ENCODE peak calls at places on chromosomes 6 and 20, in five cellular contexts. A is NCI-H1436; H is activated CD4-positive, alpha-beta memory T cell treated with anti-CD3 and anti-CD28 coated beads, Interleukin-2, amount 10 ng/mL, durations not matched to agents 7 days and 5 days; W is lower lobe of right lung; M is adrenal gland. K is an unnamed sample.

GRCh38 chr6:144151010-144151727 is 852 bp downstream of the STX11 start:
- DNase-seq in H (peak; percentile 73), W (peak; percentile 50), M (peak; percentile 77), A (no peak), K (no peak)

GRCh38 chr6:29824144-29824543 is 3.5 kb upstream of the HLA-G start:
- DNase-seq in H (no peak), A (no peak), W (no peak), M (no peak), K (no peak)

GRCh38 chr6:25899580-25900408 is 25.8 kb upstream of the SLC17A3 start:
- DNase-seq in A (no peak), W (no peak), M (peak; percentile 11), H (no peak), K (no peak)

GRCh38 chr6:50829898-50830439 is 11.3 kb downstream of the TFAP2B start:
- DNase-seq in M (no peak), W (no peak), H (no peak), A (peak; percentile 62), K (no peak)

GRCh38 chr6:163985710-163986109 is 571.2 kb downstream of the QKI start:
- DNase-seq in W (no peak), A (no peak), H (no peak), M (peak; percentile 52), K (no peak)

GRCh38 chr6:56637640-56638039 is 5.0 kb downstream of the DST start:
- DNase-seq in A (no peak), W (no peak), M (no peak), H (no peak), K (peak; percentile 67)

GRCh38 chr6:159761135-159761872 is 541 bp upstream of the ACAT2 start:
- DNase-seq in H (no peak), A (no peak), M (peak; percentile 39), W (peak; percentile 53), K (peak; percentile 50)

GRCh38 chr6:37809144-37809543 is 10.4 kb upstream of the ZFAND3 start:
- DNase-seq in M (peak; percentile 82), W (no peak), A (no peak), H (no peak), K (no peak)

GRCh38 chr20:18258126-18258860 is 30.0 kb upstream of the ZNF133 start:
- DNase-seq in H (no peak), A (no peak), M (peak; percentile 56), W (no peak), K (no peak)

GRCh38 chr20:45894797-45895196 is 3.7 kb downstream of the CTSA start:
- DNase-seq in W (no peak), M (no peak), H (no peak), A (no peak), K (no peak)

GRCh38 chr6:6277418-6277817 is 43.0 kb downstream of the F13A1 start:
- DNase-seq in W (no peak), M (no peak), A (no peak), H (no peak), K (no peak)

GRCh38 chr6:26131618-26132017 is 44.4 kb downstream of the HFE start:
- DNase-seq in H (no peak), M (no peak), A (no peak), W (no peak), K (no peak)

GRCh38 chr6:141202641-141203040 is 930.1 kb upstream of the GJE1 start:
- DNase-seq in H (no peak), M (no peak), W (no peak), A (no peak), K (no peak)